ENCODE peak calls at places on chromosomes 1 and 21, in nine cellular contexts. One of them, this sample, is unnamed.

GRCh38 chr1:113140588-113141446 is 67.8 kb downstream of the LRIG2 start:
- DNase-seq in left ventricle myocardium inferior: peak; percentile 40
- DNase-seq in breast epithelium: peak; percentile 28
- DNase-seq in stomach: peak; percentile 70
- DNase-seq in lung: peak; percentile 59
- DNase-seq in AG04449: no peak
- DNase-seq in mammary epithelial cell: peak; percentile 32
- DNase-seq in astrocyte: peak; percentile 34
- DNase-seq in neural progenitor cell: peak; percentile 86
- DNase-seq in this sample: peak; percentile 77

GRCh38 chr1:77831976-77832695 is 52.7 kb downstream of the MIGA1 start:
- DNase-seq in breast epithelium: no peak
- DNase-seq in lung: no peak
- DNase-seq in stomach: no peak
- DNase-seq in mammary epithelial cell: no peak
- DNase-seq in astrocyte: peak; percentile 84
- DNase-seq in neural progenitor cell: no peak
- DNase-seq in left ventricle myocardium inferior: no peak
- DNase-seq in AG04449: peak; percentile 50
- DNase-seq in this sample: peak; percentile 78

GRCh38 chr1:244035358-244035757 is 15.7 kb upstream of the ZBTB18 start:
- DNase-seq in mammary epithelial cell: no peak
- DNase-seq in neural progenitor cell: no peak
- DNase-seq in stomach: no peak
- DNase-seq in AG04449: no peak
- DNase-seq in left ventricle myocardium inferior: no peak
- DNase-seq in astrocyte: no peak
- DNase-seq in lung: no peak
- DNase-seq in breast epithelium: no peak
- DNase-seq in this sample: no peak

GRCh38 chr21:26043891-26044290 is 126.7 kb downstream of the APP start:
- DNase-seq in lung: no peak
- DNase-seq in neural progenitor cell: no peak
- DNase-seq in astrocyte: no peak
- DNase-seq in AG04449: no peak
- DNase-seq in breast epithelium: no peak
- DNase-seq in mammary epithelial cell: no peak
- DNase-seq in stomach: no peak
- DNase-seq in left ventricle myocardium inferior: no peak
- DNase-seq in this sample: no peak

GRCh38 chr1:55575571-55576279 is 360.6 kb upstream of the USP24 start:
- DNase-seq in AG04449: no peak
- DNase-seq in stomach: no peak
- DNase-seq in breast epithelium: peak; percentile 94
- DNase-seq in neural progenitor cell: no peak
- DNase-seq in astrocyte: no peak
- DNase-seq in mammary epithelial cell: no peak
- DNase-seq in lung: no peak
- DNase-seq in left ventricle myocardium inferior: peak; percentile 43
- DNase-seq in this sample: no peak

GRCh38 chr1:2438641-2439040 is 26.3 kb upstream of the PEX10 start:
- DNase-seq in astrocyte: no peak
- DNase-seq in mammary epithelial cell: no peak
- DNase-seq in lung: no peak
- DNase-seq in breast epithelium: no peak
- DNase-seq in neural progenitor cell: no peak
- DNase-seq in left ventricle myocardium inferior: no peak
- DNase-seq in stomach: no peak
- DNase-seq in AG04449: no peak
- DNase-seq in this sample: no peak

GRCh38 chr1:152961201-152961891 is 9.1 kb upstream of the SPRR4 start:
- DNase-seq in AG04449: no peak
- DNase-seq in breast epithelium: no peak
- DNase-seq in lung: no peak
- DNase-seq in astrocyte: no peak
- DNase-seq in mammary epithelial cell: no peak
- DNase-seq in neural progenitor cell: no peak
- DNase-seq in stomach: no peak
- DNase-seq in left ventricle myocardium inferior: no peak
- DNase-seq in this sample: no peak

GRCh38 chr21:46217511-46218196 is 10.9 kb downstream of the LSS start:
- DNase-seq in breast epithelium: no peak
- DNase-seq in stomach: no peak
- DNase-seq in lung: no peak
- DNase-seq in left ventricle myocardium inferior: no peak
- DNase-seq in neural progenitor cell: no peak
- DNase-seq in astrocyte: no peak
- DNase-seq in AG04449: no peak
- DNase-seq in mammary epithelial cell: no peak
- DNase-seq in this sample: no peak

GRCh38 chr1:94258873-94259331 is 21.5 kb upstream of the ARHGAP29 start:
- DNase-seq in left ventricle myocardium inferior: no peak
- DNase-seq in AG04449: peak; percentile 61
- DNase-seq in lung: peak; percentile 56
- DNase-seq in mammary epithelial cell: peak; percentile 94
- DNase-seq in astrocyte: peak; percentile 98
- DNase-seq in stomach: no peak
- DNase-seq in breast epithelium: peak; percentile 87
- DNase-seq in neural progenitor cell: no peak
- DNase-seq in this sample: peak; percentile 95

GRCh38 chr1:72745413-72745812 is 463.1 kb upstream of the NEGR1 start:
- DNase-seq in stomach: no peak
- DNase-seq in neural progenitor cell: no peak
- DNase-seq in mammary epithelial cell: no peak
- DNase-seq in left ventricle myocardium inferior: no peak
- DNase-seq in AG04449: no peak
- DNase-seq in breast epithelium: no peak
- DNase-seq in lung: no peak
- DNase-seq in astrocyte: no peak
- DNase-seq in this sample: no peak

GRCh38 chr1:65065535-65066378 is 82.2 kb upstream of the AK4 start:
- DNase-seq in AG04449: no peak
- DNase-seq in mammary epithelial cell: no peak
- DNase-seq in lung: no peak
- DNase-seq in neural progenitor cell: peak; percentile 71
- DNase-seq in astrocyte: no peak
- DNase-seq in left ventricle myocardium inferior: peak; percentile 44
- DNase-seq in stomach: peak; percentile 54
- DNase-seq in breast epithelium: peak; percentile 66
- DNase-seq in this sample: no peak

GRCh38 chr1:170210142-170210541 is 64.4 kb downstream of the NTMT2 start:
- DNase-seq in AG04449: no peak
- DNase-seq in lung: no peak
- DNase-seq in astrocyte: no peak
- DNase-seq in neural progenitor cell: no peak
- DNase-seq in mammary epithelial cell: no peak
- DNase-seq in stomach: no peak
- DNase-seq in breast epithelium: no peak
- DNase-seq in left ventricle myocardium inferior: no peak
- DNase-seq in this sample: no peak

GRCh38 chr1:18234790-18235242 is 127.2 kb downstream of the IGSF21 start:
- DNase-seq in breast epithelium: no peak
- DNase-seq in neural progenitor cell: peak; percentile 82
- DNase-seq in stomach: peak; percentile 36
- DNase-seq in lung: no peak
- DNase-seq in AG04449: no peak
- DNase-seq in mammary epithelial cell: peak; percentile 30
- DNase-seq in left ventricle myocardium inferior: no peak
- DNase-seq in astrocyte: no peak
- DNase-seq in this sample: peak; percentile 34

GRCh38 chr1:47967868-47968267 is 29.3 kb downstream of the TRABD2B start:
- DNase-seq in breast epithelium: no peak
- DNase-seq in stomach: no peak
- DNase-seq in lung: no peak
- DNase-seq in AG04449: no peak
- DNase-seq in left ventricle myocardium inferior: no peak
- DNase-seq in neural progenitor cell: no peak
- DNase-seq in mammary epithelial cell: no peak
- DNase-seq in astrocyte: no peak
- DNase-seq in this sample: no peak

GRCh38 chr1:161131721-161132409 is 602 bp downstream of the DEDD start:
- DNase-seq in astrocyte: peak; percentile 25
- DNase-seq in breast epithelium: no peak
- DNase-seq in neural progenitor cell: peak; percentile 36
- DNase-seq in mammary epithelial cell: peak; percentile 30
- DNase-seq in AG04449: no peak
- DNase-seq in lung: no peak
- DNase-seq in left ventricle myocardium inferior: no peak
- DNase-seq in stomach: no peak
- DNase-seq in this sample: peak; percentile 41

GRCh38 chr1:41842282-41842681 is 76.4 kb downstream of the HIVEP3 start:
- DNase-seq in astrocyte: no peak
- DNase-seq in lung: no peak
- DNase-seq in neural progenitor cell: peak; percentile 19
- DNase-seq in AG04449: no peak
- DNase-seq in mammary epithelial cell: no peak
- DNase-seq in left ventricle myocardium inferior: no peak
- DNase-seq in stomach: no peak
- DNase-seq in breast epithelium: no peak
- DNase-seq in this sample: no peak

DNA sequence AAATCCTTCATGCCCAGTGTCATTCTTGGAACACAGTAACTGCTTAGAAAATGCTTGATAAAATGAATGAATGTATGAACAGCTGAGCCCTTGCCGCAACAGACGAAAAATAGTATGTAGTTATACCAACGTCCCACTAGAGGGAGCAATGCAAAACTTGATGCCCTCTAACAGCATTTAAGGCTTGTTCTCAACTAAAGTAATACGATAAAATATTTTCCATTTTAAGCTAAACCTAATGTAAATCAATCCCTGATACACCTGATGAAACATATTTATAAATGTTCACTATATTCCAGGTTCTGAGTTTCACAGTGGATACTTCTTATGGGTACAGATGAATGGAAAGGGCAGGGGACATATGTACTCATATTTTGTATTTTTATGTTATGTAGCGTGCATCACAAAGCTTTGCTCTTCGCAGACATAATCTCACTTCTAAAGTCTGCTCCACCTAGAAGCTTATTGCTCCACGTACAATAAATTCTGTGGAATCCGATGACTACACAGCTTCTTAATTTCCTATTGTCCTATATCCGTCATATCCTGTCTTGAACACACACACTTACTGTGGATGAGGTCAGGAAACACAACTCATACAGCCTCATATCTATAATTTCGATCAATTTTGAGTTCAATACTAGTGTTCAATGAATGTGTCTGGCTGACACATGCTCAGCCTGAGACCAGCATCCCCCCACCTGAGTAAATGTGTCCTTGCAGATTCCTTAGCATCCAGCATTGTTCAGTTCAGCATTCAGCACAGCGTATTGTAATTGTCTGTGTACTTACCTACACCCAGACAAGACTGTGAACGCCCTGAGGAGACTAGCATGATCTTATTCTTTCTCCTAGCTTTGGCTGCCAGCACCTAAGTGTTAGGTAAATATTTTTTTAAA is 4.4 kb upstream of the UTP25 start:
- DNase-seq in left ventricle myocardium inferior: no peak
- DNase-seq in astrocyte: peak; percentile 82
- DNase-seq in stomach: no peak
- DNase-seq in neural progenitor cell: peak; percentile 52
- DNase-seq in AG04449: no peak
- DNase-seq in lung: no peak
- DNase-seq in mammary epithelial cell: peak; percentile 95
- DNase-seq in breast epithelium: no peak
- DNase-seq in this sample: peak; percentile 89
- H3K4me3 ChIP-seq in left ventricle myocardium inferior: peak overlapping the region; percentile 35
- H3K4me3 ChIP-seq in astrocyte: peak overlapping the region; percentile 21
- H3K4me3 ChIP-seq in stomach: no peak overlapping the region
- H3K4me3 ChIP-seq in neural progenitor cell: no peak overlapping the region
- H3K4me3 ChIP-seq in AG04449: no peak overlapping the region
- H3K4me3 ChIP-seq in lung: no peak overlapping the region
- H3K4me3 ChIP-seq in mammary epithelial cell: peak overlapping the region; percentile 1
- H3K4me3 ChIP-seq in breast epithelium: no peak overlapping the region
- H3K4me3 ChIP-seq in this sample: no peak overlapping the region

GRCh38 chr1:38834221-38834782 is 25.3 kb downstream of the RRAGC start:
- DNase-seq in stomach: no peak
- DNase-seq in neural progenitor cell: no peak
- DNase-seq in left ventricle myocardium inferior: no peak
- DNase-seq in lung: no peak
- DNase-seq in mammary epithelial cell: no peak
- DNase-seq in breast epithelium: no peak
- DNase-seq in astrocyte: no peak
- DNase-seq in AG04449: no peak
- DNase-seq in this sample: no peak
- TF ChIP-seq CTCF in stomach: no peak
- TF ChIP-seq CTCF in neural progenitor cell: no peak
- TF ChIP-seq CTCF in left ventricle myocardium inferior: no peak
- TF ChIP-seq CTCF in lung: no peak
- TF ChIP-seq CTCF in mammary epithelial cell: no peak
- TF ChIP-seq CTCF in breast epithelium: no peak
- TF ChIP-seq CTCF in astrocyte: no peak
- TF ChIP-seq CTCF in AG04449: no peak
- TF ChIP-seq CTCF in this sample: no peak

GRCh38 chr1:192343304-192343703 is 26.5 kb downstream of the RGS21 start:
- DNase-seq in left ventricle myocardium inferior: no peak
- DNase-seq in mammary epithelial cell: no peak
- DNase-seq in neural progenitor cell: no peak
- DNase-seq in lung: no peak
- DNase-seq in stomach: no peak
- DNase-seq in breast epithelium: no peak
- DNase-seq in astrocyte: no peak
- DNase-seq in AG04449: no peak
- DNase-seq in this sample: no peak
- H3K4me3 ChIP-seq in left ventricle myocardium inferior: no peak overlapping the region
- H3K4me3 ChIP-seq in mammary epithelial cell: no peak overlapping the region
- H3K4me3 ChIP-seq in neural progenitor cell: no peak overlapping the region
- H3K4me3 ChIP-seq in lung: no peak overlapping the region
- H3K4me3 ChIP-seq in stomach: no peak overlapping the region
- H3K4me3 ChIP-seq in breast epithelium: no peak overlapping the region
- H3K4me3 ChIP-seq in astrocyte: no peak overlapping the region
- H3K4me3 ChIP-seq in AG04449: no peak overlapping the region
- H3K4me3 ChIP-seq in this sample: no peak overlapping the region

DNA sequence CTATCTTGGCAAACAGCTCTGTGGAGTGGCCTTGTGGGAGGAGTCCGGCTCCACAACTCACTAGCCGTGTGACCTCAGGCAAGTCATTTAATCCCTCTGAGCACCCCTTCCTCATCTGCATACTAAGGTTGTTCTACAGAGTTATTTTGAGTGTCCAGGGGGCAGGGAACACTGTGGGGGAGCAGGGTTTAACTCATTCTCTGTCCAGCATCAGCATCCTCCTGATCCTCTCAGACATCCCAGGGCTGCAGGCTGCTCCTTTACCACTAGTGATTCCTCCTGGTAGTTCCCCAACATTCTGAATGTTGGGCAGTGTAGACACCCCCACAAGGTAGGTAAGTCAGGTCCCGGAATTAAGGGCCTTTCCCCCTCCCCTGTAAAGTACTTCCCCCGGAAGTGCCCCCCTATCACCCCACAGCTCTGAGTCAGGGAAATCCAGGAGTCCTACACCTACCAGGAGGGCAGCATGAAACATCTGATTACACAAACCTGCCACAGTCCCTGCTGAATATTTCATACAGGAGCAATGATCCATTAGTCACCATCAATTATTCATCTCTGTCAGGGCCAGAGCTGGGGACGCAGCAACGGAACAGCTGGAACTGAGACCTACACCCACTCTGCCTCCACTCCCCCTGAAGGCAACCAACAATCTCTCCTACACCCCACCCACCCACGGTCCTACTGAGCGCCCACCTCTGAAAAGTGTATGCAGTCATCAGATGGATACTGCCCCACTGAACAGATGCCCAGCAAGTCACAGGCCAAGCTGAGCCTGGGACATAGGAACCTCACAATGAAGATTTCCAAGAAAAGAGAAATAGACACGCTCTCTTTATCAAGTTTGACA is 20.5 kb downstream of the SYT2 start:
- DNase-seq in breast epithelium: no peak
- DNase-seq in AG04449: no peak
- DNase-seq in astrocyte: no peak
- DNase-seq in mammary epithelial cell: peak; percentile 8
- DNase-seq in neural progenitor cell: peak; percentile 18
- DNase-seq in lung: no peak
- DNase-seq in stomach: no peak
- DNase-seq in left ventricle myocardium inferior: no peak
- DNase-seq in this sample: no peak
- TF ChIP-seq CTCF in breast epithelium: no peak
- TF ChIP-seq CTCF in AG04449: no peak
- TF ChIP-seq CTCF in astrocyte: no peak
- TF ChIP-seq CTCF in mammary epithelial cell: no peak
- TF ChIP-seq CTCF in neural progenitor cell: no peak
- TF ChIP-seq CTCF in lung: no peak
- TF ChIP-seq CTCF in stomach: no peak
- TF ChIP-seq CTCF in left ventricle myocardium inferior: no peak
- TF ChIP-seq CTCF in this sample: no peak